ENCODE peak calls at places on chromosomes 13 and 19, in seven cellular contexts. H is activated B cell treated with CpG ODN at 0.5 μM for 24 hours; N is IMR-90; Z is fibroblast of pulmonary artery; L is tibial nerve; D is CD4-positive, alpha-beta T cell; W is endothelial cell. R is an unnamed sample.

GRCh38 chr13:30711375-30711774 is 24.0 kb upstream of the ALOX5AP start:
- DNase-seq in H (no peak), N (peak; percentile 88), Z (peak; percentile 77), L (no peak), D (no peak), W (no peak), R (no peak)

GRCh38 chr13:27968316-27969072 is 621 bp downstream of the CDX2 start:
- DNase-seq in H (no peak), N (no peak), Z (no peak), L (no peak), D (no peak), W (no peak), R (no peak)

GRCh38 chr13:111007209-111007608 is 92.3 kb upstream of the ANKRD10 start:
- DNase-seq in H (no peak), N (no peak), Z (peak; percentile 27), L (no peak), D (no peak), W (no peak), R (no peak)

GRCh38 chr13:111228262-111229144 is 91.9 kb upstream of the TEX29 start:
- DNase-seq in H (no peak), N (peak; percentile 34), Z (no peak), L (no peak), D (no peak), W (no peak), R (no peak)

GRCh38 chr19:36092566-36092965 is 18.4 kb upstream of the OVOL3 start:
- DNase-seq in H (no peak), N (no peak), Z (no peak), L (no peak), D (no peak), W (no peak), R (no peak)

GRCh38 chr19:48969276-48970138 is 4.4 kb downstream of the FTL start:
- DNase-seq in H (no peak), N (no peak), Z (no peak), L (no peak), D (no peak), W (no peak), R (no peak)

GRCh38 chr13:28337196-28338045 is 157.5 kb downstream of the FLT1 start:
- DNase-seq in H (no peak), N (peak; percentile 89), Z (peak; percentile 86), L (no peak), D (no peak), W (no peak), R (no peak)

GRCh38 chr19:33622809-33623511 is 1.2 kb downstream of the CHST8 start:
- DNase-seq in H (no peak), N (no peak), Z (no peak), L (no peak), D (no peak), W (peak; percentile 23), R (no peak)

GRCh38 chr19:54164369-54165068 is 5.0 kb upstream of the LENG1 start:
- DNase-seq in H (no peak), N (peak; percentile 22), Z (peak; percentile 40), L (peak; percentile 36), D (no peak), W (peak; percentile 64), R (peak; percentile 49)

GRCh38 chr19:46732172-46732938 is 13.5 kb upstream of the FKRP start:
- DNase-seq in H (no peak), N (no peak), Z (no peak), L (no peak), D (no peak), W (no peak), R (no peak)

GRCh38 chr19:12838893-12839656 is 760 bp downstream of the MAST1 start:
- DNase-seq in H (no peak), N (no peak), Z (no peak), L (no peak), D (no peak), W (no peak), R (no peak)

GRCh38 chr19:16293133-16294085 is 31.2 kb upstream of the KLF2 start:
- DNase-seq in H (no peak), N (peak; percentile 99), Z (peak; percentile 100), L (peak; percentile 87), D (no peak), W (no peak), R (no peak)

GRCh38 chr13:98890186-98890585 is 87.7 kb downstream of the DOCK9 start:
- DNase-seq in H (no peak), N (peak; percentile 74), Z (peak; percentile 72), L (peak; percentile 53), D (no peak), W (no peak), R (no peak)

GRCh38 chr13:31996611-31997010 is 35.0 kb upstream of the FRY start:
- DNase-seq in H (no peak), N (no peak), Z (no peak), L (no peak), D (no peak), W (no peak), R (no peak)
- TF ChIP-seq CTCF in H (no peak), N (no peak), Z (no peak), L (no peak), D (no peak), W (no peak), R (no peak)

GRCh38 chr13:24541127-24541475 is 28.5 kb upstream of the PARP4 start:
- DNase-seq in H (no peak), N (no peak), Z (no peak), L (no peak), D (no peak), W (peak; percentile 7), R (no peak)
- TF ChIP-seq CTCF in H (no peak), N (no peak), Z (no peak), L (no peak), D (no peak), W (no peak), R (no peak)

GRCh38 chr19:3556978-3557460 is 367 bp downstream of the MFSD12 start:
- DNase-seq in H (peak; percentile 57), N (peak; percentile 35), Z (no peak), L (no peak), D (peak; percentile 51), W (no peak), R (no peak)
- TF ChIP-seq CTCF in H (no peak), N (no peak), Z (no peak), L (no peak), D (no peak), W (no peak), R (peak; percentile 22)

GRCh38 chr13:45683701-45684100 is 18.4 kb upstream of the CBY2 start:
- DNase-seq in H (no peak), N (no peak), Z (no peak), L (no peak), D (no peak), W (no peak), R (no peak)
- TF ChIP-seq CTCF in H (no peak), N (peak; percentile 3), Z (peak; percentile 4), L (no peak), D (peak; percentile 24), W (no peak), R (peak; percentile 18)

GRCh38 chr19:8373867-8374813 is 10.2 kb downstream of the ANGPTL4 start:
- DNase-seq in H (no peak), N (no peak), Z (no peak), L (peak; percentile 80), D (no peak), W (no peak), R (no peak)
- TF ChIP-seq CTCF in H (no peak), N (no peak), Z (no peak), L (peak; percentile 26), D (no peak), W (no peak), R (no peak)

DNA sequence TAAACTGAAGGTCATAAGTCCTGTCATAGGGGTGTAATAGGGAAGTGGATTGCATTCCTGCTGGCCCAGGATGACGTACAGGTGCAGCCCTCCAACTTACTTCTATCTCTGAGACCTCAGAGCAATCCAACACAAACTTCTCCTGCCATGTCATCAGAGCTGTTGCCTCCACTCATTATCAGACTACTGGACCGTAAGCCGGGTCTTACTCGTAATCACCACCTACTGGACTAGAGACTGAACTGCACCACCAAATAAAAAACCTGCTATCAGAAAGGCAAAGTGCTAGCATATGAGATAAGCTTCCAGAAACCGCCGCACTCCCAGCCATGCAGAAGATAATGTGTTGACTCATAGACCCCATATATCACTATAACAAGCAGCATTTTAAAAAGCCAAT is 102.1 kb downstream of the SLITRK1 start:
- DNase-seq in H (no peak), N (peak; percentile 15), Z (peak; percentile 63), L (no peak), D (no peak), W (peak; percentile 36), R (no peak)
- TF ChIP-seq CTCF in H (no peak), N (peak; percentile 43), Z (peak; percentile 66), L (no peak), D (no peak), W (peak; percentile 72), R (peak; percentile 43)

GRCh38 chr13:19960673-19961015 is 2.1 kb downstream of the ZMYM2 start:
- DNase-seq in H (no peak), N (no peak), Z (peak; percentile 8), L (no peak), D (no peak), W (no peak), R (no peak)

GRCh38 chr13:19959831-19960672 is 1.5 kb downstream of the ZMYM2 start:
- DNase-seq in H (peak; percentile 60), N (peak; percentile 90), Z (peak; percentile 93), L (peak; percentile 77), D (peak; percentile 90), W (peak; percentile 76), R (peak; percentile 61)

GRCh38 chr13:19957320-19958118 is 1.0 kb upstream of the ZMYM2 start:
- DNase-seq in H (peak; percentile 75), N (peak; percentile 18), Z (peak; percentile 84), L (peak; percentile 93), D (peak; percentile 87), W (peak; percentile 75), R (peak; percentile 63)

GRCh38 chr13:19958119-19959111 is at the start of gene ZMYM2:
- DNase-seq in H (peak; percentile 99), N (peak; percentile 95), Z (peak; percentile 98), L (peak; percentile 94), D (peak; percentile 89), W (peak; percentile 100), R (peak; percentile 99)

GRCh38 chr13:19959141-19959830 is 759 bp downstream of the ZMYM2 start:
- DNase-seq in H (peak; percentile 67), N (peak; percentile 39), Z (peak; percentile 51), L (peak; percentile 34), D (peak; percentile 66), W (peak; percentile 59), R (peak; percentile 39)
- TF ChIP-seq CTCF in H (no peak), N (peak; percentile 24), Z (no peak), L (no peak), D (no peak), W (no peak), R (no peak)